ENCODE peak calls at places on chromosome 14, in five cellular contexts. X, V, M, P and G are unnamed samples.

GRCh38 chr14:61346221-61346620 is 24.8 kb downstream of the PRKCH start:
- DNase-seq in X (no peak), V (no peak), M (no peak), P (no peak), G (no peak)

GRCh38 chr14:45253754-45254300 is 825 bp upstream of the MIS18BP1 start:
- DNase-seq in X (no peak), V (no peak), M (no peak), P (no peak), G (no peak)

GRCh38 chr14:32329146-32329545 is at the start of gene AKAP6:
- DNase-seq in X (no peak), V (no peak), M (no peak), P (no peak), G (no peak)

GRCh38 chr14:50084666-50085065 is 31.7 kb downstream of the VCPKMT start:
- DNase-seq in X (no peak), V (no peak), M (no peak), P (no peak), G (no peak)

GRCh38 chr14:66088661-66089060 is 397.5 kb upstream of the CCDC196 start:
- DNase-seq in X (no peak), V (no peak), M (no peak), P (no peak), G (no peak)

GRCh38 chr14:105182296-105183020 is 1.3 kb upstream of the NUDT14 start:
- DNase-seq in X (no peak), V (no peak), M (no peak), P (no peak), G (no peak)

GRCh38 chr14:89486505-89486904 is 69.5 kb upstream of the FOXN3 start:
- DNase-seq in X (no peak), V (no peak), M (no peak), P (no peak), G (no peak)

GRCh38 chr14:88559852-88560251 is 3.0 kb upstream of the ZC3H14 start:
- DNase-seq in X (no peak), V (no peak), M (no peak), P (no peak), G (no peak)

GRCh38 chr14:81330619-81331122 is 69.5 kb downstream of the STON2 start:
- DNase-seq in X (no peak), V (no peak), M (no peak), P (no peak), G (no peak)

GRCh38 chr14:44803239-44803905 is 158.4 kb downstream of the KLHL28 start:
- DNase-seq in X (no peak), V (no peak), M (no peak), P (no peak), G (no peak)

DNA sequence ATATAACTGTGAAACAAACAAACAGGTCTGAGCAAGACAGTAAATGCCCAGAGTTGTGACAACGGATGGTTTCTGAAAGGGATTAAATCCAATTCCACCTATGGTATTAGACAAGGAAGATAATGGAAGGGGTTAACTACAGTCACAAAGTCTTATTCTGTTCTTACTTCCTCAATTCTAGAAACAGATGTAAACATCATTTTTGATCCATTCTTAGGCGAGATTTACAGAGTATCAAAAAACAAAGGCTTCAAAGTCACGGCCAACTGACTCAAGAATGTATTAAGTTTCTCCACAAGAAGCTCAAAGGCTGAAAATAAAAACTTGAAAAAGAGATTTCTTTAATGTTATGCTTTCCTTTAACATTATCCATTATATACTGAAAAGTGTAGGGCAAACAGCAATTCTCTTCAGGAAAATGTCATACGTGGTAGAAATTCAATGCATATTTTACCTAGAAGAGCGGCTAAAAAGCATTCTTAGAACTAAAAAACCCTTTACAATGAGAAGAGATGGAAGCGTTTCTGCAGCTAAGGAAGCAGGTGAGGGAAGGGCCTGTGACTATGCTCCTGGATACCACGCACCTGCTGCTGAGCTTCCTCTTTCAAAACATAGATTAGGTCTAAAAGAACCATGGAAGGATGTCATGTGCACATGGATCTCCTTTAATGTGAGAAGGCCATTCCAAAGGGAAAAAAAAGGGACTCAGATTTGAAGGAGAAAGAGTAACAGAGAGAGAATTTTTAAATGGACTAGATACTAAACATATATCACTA is 185.8 kb downstream of the STXBP6 start:
- DNase-seq in X (no peak), V (no peak), M (no peak), P (no peak), G (no peak)
- TF ChIP-seq CTCF in X (no peak), V (no peak), M (no peak), P (no peak), G (no peak)

GRCh38 chr14:85959063-85959462 is 429.1 kb downstream of the FLRT2 start:
- DNase-seq in X (no peak), V (no peak), M (no peak), P (no peak), G (no peak)

GRCh38 chr14:85963486-85963885 is 433.5 kb downstream of the FLRT2 start:
- DNase-seq in X (no peak), V (no peak), M (no peak), P (no peak), G (no peak)

GRCh38 chr14:85960781-85961180 is 430.8 kb downstream of the FLRT2 start:
- DNase-seq in X (no peak), V (no peak), M (no peak), P (no peak), G (no peak)

DNA sequence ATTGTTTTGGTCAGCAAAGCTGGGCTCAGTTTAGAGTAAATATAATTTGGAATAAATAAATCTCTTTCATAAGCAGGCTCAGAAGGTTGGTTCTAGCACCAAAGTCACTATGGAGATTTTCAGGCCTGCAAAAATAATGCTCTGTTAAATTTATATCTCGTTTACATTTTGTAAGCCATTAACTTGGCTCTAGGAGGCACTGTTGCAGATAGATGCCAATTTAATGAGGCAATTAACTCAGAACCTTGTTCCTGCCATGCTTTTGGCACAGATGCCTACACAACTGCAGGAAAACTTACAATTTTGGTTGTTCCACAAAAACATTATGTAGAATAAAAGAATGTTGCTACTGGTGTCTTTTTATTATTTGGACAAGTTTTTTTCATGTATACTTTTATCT is 428.1 kb downstream of the FLRT2 start:
- DNase-seq in X (no peak), V (no peak), M (no peak), P (no peak), G (no peak)
- TF ChIP-seq CTCF in X (no peak), V (no peak), M (no peak), P (no peak), G (no peak)

GRCh38 chr14:100072783-100073346 is 7.6 kb downstream of the EVL start:
- DNase-seq in X (peak), V (no peak), M (no peak), P (peak), G (no peak)
- TF ChIP-seq CTCF in X (no peak), V (no peak), M (no peak), P (no peak), G (no peak)

GRCh38 chr14:22131749-22132476 is 457.1 kb downstream of the DAD1 start:
- DNase-seq in X (no peak), V (peak), M (no peak), P (no peak), G (no peak)
- TF ChIP-seq CTCF in X (no peak), V (peak), M (no peak), P (no peak), G (peak)

GRCh38 chr14:34420547-34421150 is 41.4 kb downstream of the SPTSSA start:
- DNase-seq in X (no peak), V (no peak), M (no peak), P (no peak), G (no peak)
- TF ChIP-seq CTCF in X (no peak), V (no peak), M (no peak), P (no peak), G (no peak)

GRCh38 chr14:95055318-95055717 is 102.0 kb downstream of the DICER1 start:
- DNase-seq in X (no peak), V (no peak), M (no peak), P (no peak), G (no peak)
- TF ChIP-seq CTCF in X (no peak), V (no peak), M (no peak), P (no peak), G (no peak)

GRCh38 chr14:68789002-68789797 is 3.7 kb downstream of the ZFP36L1 start:
- DNase-seq in X (peak), V (peak), M (peak), P (peak), G (peak)
- TF ChIP-seq CTCF in X (no peak), V (no peak), M (peak), P (peak), G (peak)